ENCODE peak calls at places on chromosome 19, in four cellular contexts. One of them, this sample, is unnamed.

GRCh38 chr19:737591-738093 is 13.3 kb upstream of the MISP start:
- DNase-seq in H1: peak; percentile 43
- DNase-seq in HepG2: peak; percentile 41
- DNase-seq in GM12878: no peak
- DNase-seq in this sample: peak; percentile 51

GRCh38 chr19:51398096-51398704 is 7.8 kb upstream of the C19orf84 start:
- DNase-seq in H1: no peak
- DNase-seq in HepG2: peak; percentile 40
- DNase-seq in GM12878: no peak
- DNase-seq in this sample: no peak

GRCh38 chr19:40294560-40294959 is 9.4 kb upstream of the AKT2 start:
- DNase-seq in HepG2: no peak
- DNase-seq in GM12878: no peak
- DNase-seq in H1: no peak
- DNase-seq in this sample: no peak

GRCh38 chr19:46520616-46521015 is 24.9 kb upstream of the PNMA8B start:
- DNase-seq in GM12878: no peak
- DNase-seq in H1: no peak
- DNase-seq in HepG2: no peak
- DNase-seq in this sample: no peak

GRCh38 chr19:12649941-12650340 is 16.6 kb downstream of the MAN2B1 start:
- DNase-seq in H1: no peak
- DNase-seq in HepG2: no peak
- DNase-seq in GM12878: no peak
- DNase-seq in this sample: no peak

GRCh38 chr19:28715157-28715556 is 497.8 kb downstream of the UQCRFS1 start:
- DNase-seq in H1: no peak
- DNase-seq in HepG2: no peak
- DNase-seq in GM12878: no peak
- DNase-seq in this sample: no peak

GRCh38 chr19:32909257-32909656 is 39.7 kb upstream of the SLC7A9 start:
- DNase-seq in H1: no peak
- DNase-seq in GM12878: no peak
- DNase-seq in HepG2: no peak
- DNase-seq in this sample: no peak

GRCh38 chr19:19447536-19448237 is 42.2 kb downstream of the GATAD2A start:
- DNase-seq in HepG2: no peak
- DNase-seq in GM12878: no peak
- DNase-seq in H1: no peak
- DNase-seq in this sample: no peak

GRCh38 chr19:30077851-30078355 is 135.9 kb downstream of the URI1 start:
- DNase-seq in HepG2: no peak
- DNase-seq in GM12878: no peak
- DNase-seq in H1: no peak
- DNase-seq in this sample: no peak

GRCh38 chr19:28606269-28607032 is 606.5 kb downstream of the UQCRFS1 start:
- DNase-seq in HepG2: no peak
- DNase-seq in GM12878: no peak
- DNase-seq in H1: no peak
- DNase-seq in this sample: no peak

GRCh38 chr19:27767234-27767633 is 1445.7 kb downstream of the UQCRFS1 start:
- DNase-seq in H1: no peak
- DNase-seq in GM12878: no peak
- DNase-seq in HepG2: no peak
- DNase-seq in this sample: no peak

GRCh38 chr19:18496167-18496979 is 25.5 kb downstream of the ELL start:
- DNase-seq in HepG2: peak; percentile 32
- DNase-seq in GM12878: no peak
- DNase-seq in H1: no peak
- DNase-seq in this sample: no peak

GRCh38 chr19:33280351-33280921 is 21.9 kb downstream of the CEBPA start:
- DNase-seq in HepG2: no peak
- DNase-seq in GM12878: peak; percentile 86
- DNase-seq in H1: no peak
- DNase-seq in this sample: no peak

GRCh38 chr19:17556995-17557394 is 1.5 kb downstream of the COLGALT1 start:
- DNase-seq in H1: no peak
- DNase-seq in HepG2: no peak
- DNase-seq in GM12878: no peak
- DNase-seq in this sample: no peak

GRCh38 chr19:58543826-58544590 is at the start of gene TRIM28:
- DNase-seq in H1: peak; percentile 91
- DNase-seq in HepG2: peak; percentile 96
- DNase-seq in GM12878: peak; percentile 96
- DNase-seq in this sample: peak; percentile 75

GRCh38 chr19:24048261-24048660 is 38.7 kb upstream of the ZNF254 start:
- DNase-seq in H1: no peak
- DNase-seq in HepG2: no peak
- DNase-seq in GM12878: no peak
- DNase-seq in this sample: no peak

GRCh38 chr19:1082165-1082927 is 12.8 kb downstream of the POLR2E start:
- DNase-seq in GM12878: no peak
- DNase-seq in HepG2: no peak
- DNase-seq in H1: peak; percentile 95
- DNase-seq in this sample: peak; percentile 89

GRCh38 chr19:392375-392970 is 16.5 kb downstream of the C2CD4C start:
- DNase-seq in H1: no peak
- DNase-seq in HepG2: no peak
- DNase-seq in GM12878: no peak
- DNase-seq in this sample: no peak

GRCh38 chr19:7488736-7489353 is at the start of gene PEX11G:
- DNase-seq in H1: peak; percentile 80
- DNase-seq in HepG2: no peak
- DNase-seq in GM12878: peak; percentile 36
- DNase-seq in this sample: peak; percentile 87

GRCh38 chr19:6586056-6586455 is 4.9 kb downstream of the CD70 start:
- DNase-seq in HepG2: no peak
- DNase-seq in H1: no peak
- DNase-seq in GM12878: no peak
- DNase-seq in this sample: no peak

GRCh38 chr19:51019544-51019925 is at the start of gene KLK10:
- DNase-seq in H1: no peak
- DNase-seq in GM12878: no peak
- DNase-seq in HepG2: no peak
- DNase-seq in this sample: no peak

GRCh38 chr19:54674021-54674617 is 11.3 kb downstream of the LILRB4 start:
- DNase-seq in HepG2: peak; percentile 22
- DNase-seq in GM12878: no peak
- DNase-seq in H1: no peak
- DNase-seq in this sample: no peak

GRCh38 chr19:47018923-47019322 is 714 bp upstream of the NPAS1 start:
- DNase-seq in HepG2: no peak
- DNase-seq in H1: no peak
- DNase-seq in GM12878: no peak
- DNase-seq in this sample: no peak

GRCh38 chr19:51097166-51097736 is 11.0 kb downstream of the CTU1 start:
- DNase-seq in GM12878: no peak
- DNase-seq in HepG2: peak; percentile 34
- DNase-seq in H1: no peak
- DNase-seq in this sample: peak; percentile 28

GRCh38 chr19:45250832-45251451 is at the start of gene MARK4:
- DNase-seq in H1: no peak
- DNase-seq in HepG2: no peak
- DNase-seq in GM12878: no peak
- DNase-seq in this sample: no peak

GRCh38 chr19:11606484-11606883 is 9.2 kb downstream of the ZNF627 start:
- DNase-seq in GM12878: no peak
- DNase-seq in H1: no peak
- DNase-seq in HepG2: no peak
- DNase-seq in this sample: no peak

GRCh38 chr19:32265991-32266390 is 79.4 kb upstream of the ZNF507 start:
- DNase-seq in HepG2: no peak
- DNase-seq in H1: no peak
- DNase-seq in GM12878: no peak
- DNase-seq in this sample: no peak

GRCh38 chr19:38047048-38047435 is 140.0 kb downstream of the SIPA1L3 start:
- DNase-seq in HepG2: no peak
- DNase-seq in H1: no peak
- DNase-seq in GM12878: no peak
- DNase-seq in this sample: no peak

GRCh38 chr19:18128044-18128443 is 24.9 kb upstream of the PIK3R2 start:
- DNase-seq in H1: no peak
- DNase-seq in HepG2: no peak
- DNase-seq in GM12878: no peak
- DNase-seq in this sample: no peak

GRCh38 chr19:6065685-6066365 is 44.5 kb downstream of the RFX2 start:
- DNase-seq in GM12878: no peak
- DNase-seq in H1: no peak
- DNase-seq in HepG2: peak; percentile 87
- DNase-seq in this sample: no peak

GRCh38 chr19:7868326-7868670 is 5.9 kb downstream of the PRR36 start:
- DNase-seq in HepG2: no peak
- DNase-seq in GM12878: no peak
- DNase-seq in H1: no peak
- DNase-seq in this sample: peak; percentile 20

GRCh38 chr19:42201489-42202289 is 15.8 kb downstream of the DEDD2 start:
- DNase-seq in GM12878: peak; percentile 68
- DNase-seq in H1: no peak
- DNase-seq in HepG2: no peak
- DNase-seq in this sample: no peak

GRCh38 chr19:55660991-55661390 is 6.2 kb downstream of the U2AF2 start:
- DNase-seq in GM12878: no peak
- DNase-seq in HepG2: no peak
- DNase-seq in H1: no peak
- DNase-seq in this sample: no peak

DNA sequence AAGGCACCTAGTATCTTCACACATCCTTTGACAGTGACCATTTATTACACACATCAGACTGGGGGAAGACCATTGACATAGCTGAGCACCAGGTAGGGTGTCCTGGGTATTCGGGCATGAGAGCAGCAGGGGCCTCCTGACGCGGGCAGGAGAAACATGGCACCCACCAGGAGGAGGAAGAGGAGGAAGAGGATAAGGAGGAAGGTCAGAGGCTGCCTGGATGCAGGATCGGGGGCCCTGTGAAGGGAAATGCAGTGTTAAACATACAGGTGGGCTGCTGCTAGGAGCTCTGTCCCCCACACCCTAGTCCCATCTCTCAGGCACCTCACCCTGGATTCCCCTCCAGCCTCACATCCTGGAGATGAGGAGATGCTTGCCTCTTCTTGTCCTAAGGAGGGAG is 5.3 kb downstream of the SYNE4 start:
- DNase-seq in HepG2: no peak
- DNase-seq in H1: no peak
- DNase-seq in GM12878: no peak
- DNase-seq in this sample: no peak
- TF ChIP-seq SUZ12 in HepG2: no peak
- TF ChIP-seq SUZ12 in H1: no peak
- TF ChIP-seq SUZ12 in GM12878: no peak
- TF ChIP-seq SUZ12 in this sample: no peak

DNA sequence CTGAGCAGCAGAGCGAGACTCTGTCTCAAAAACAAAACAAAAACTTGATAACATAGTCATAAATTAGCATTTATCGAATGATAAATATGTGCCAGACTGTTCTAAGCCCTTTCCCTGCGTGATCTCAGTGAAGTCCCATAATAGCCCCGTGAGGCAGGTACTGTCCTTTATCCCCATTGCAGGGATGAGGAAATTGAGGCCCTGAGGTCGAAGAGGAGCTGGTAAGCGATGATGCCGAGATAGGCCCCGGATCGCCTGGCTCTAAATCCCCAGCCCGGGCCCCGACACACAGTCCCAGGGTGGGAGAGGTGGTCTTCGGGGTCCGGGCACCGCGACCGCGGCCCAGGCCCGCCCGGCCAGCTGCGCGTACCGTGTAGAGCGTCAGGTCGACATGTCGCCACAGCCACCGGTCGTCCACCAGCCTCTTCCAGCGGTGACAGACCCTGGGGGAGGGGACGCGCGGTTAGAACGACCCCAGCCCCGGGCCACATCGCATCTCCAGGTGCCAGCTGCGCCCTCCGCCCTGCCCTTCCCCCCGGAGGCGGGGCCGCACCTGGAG is 625 bp downstream of the FBXL12 start:
- DNase-seq in H1: no peak
- DNase-seq in GM12878: no peak
- DNase-seq in HepG2: no peak
- DNase-seq in this sample: no peak
- TF ChIP-seq ZNF274 in H1: no peak
- TF ChIP-seq ZNF274 in GM12878: no peak
- TF ChIP-seq ZNF274 in HepG2: no peak
- TF ChIP-seq ZNF274 in this sample: no peak

GRCh38 chr19:48868196-48868886 is at the start of gene PLEKHA4:
- DNase-seq in GM12878: no peak
- DNase-seq in H1: no peak
- DNase-seq in HepG2: no peak
- DNase-seq in this sample: no peak
- TF ChIP-seq SUZ12 in GM12878: no peak
- TF ChIP-seq SUZ12 in H1: no peak
- TF ChIP-seq SUZ12 in HepG2: no peak
- TF ChIP-seq SUZ12 in this sample: no peak

GRCh38 chr19:16326401-16327130 is 1.9 kb downstream of the KLF2 start:
- DNase-seq in H1: no peak
- DNase-seq in GM12878: no peak
- DNase-seq in HepG2: no peak
- DNase-seq in this sample: no peak
- TF ChIP-seq ZNF274 in H1: no peak
- TF ChIP-seq ZNF274 in GM12878: no peak
- TF ChIP-seq ZNF274 in HepG2: no peak
- TF ChIP-seq ZNF274 in this sample: no peak

DNA sequence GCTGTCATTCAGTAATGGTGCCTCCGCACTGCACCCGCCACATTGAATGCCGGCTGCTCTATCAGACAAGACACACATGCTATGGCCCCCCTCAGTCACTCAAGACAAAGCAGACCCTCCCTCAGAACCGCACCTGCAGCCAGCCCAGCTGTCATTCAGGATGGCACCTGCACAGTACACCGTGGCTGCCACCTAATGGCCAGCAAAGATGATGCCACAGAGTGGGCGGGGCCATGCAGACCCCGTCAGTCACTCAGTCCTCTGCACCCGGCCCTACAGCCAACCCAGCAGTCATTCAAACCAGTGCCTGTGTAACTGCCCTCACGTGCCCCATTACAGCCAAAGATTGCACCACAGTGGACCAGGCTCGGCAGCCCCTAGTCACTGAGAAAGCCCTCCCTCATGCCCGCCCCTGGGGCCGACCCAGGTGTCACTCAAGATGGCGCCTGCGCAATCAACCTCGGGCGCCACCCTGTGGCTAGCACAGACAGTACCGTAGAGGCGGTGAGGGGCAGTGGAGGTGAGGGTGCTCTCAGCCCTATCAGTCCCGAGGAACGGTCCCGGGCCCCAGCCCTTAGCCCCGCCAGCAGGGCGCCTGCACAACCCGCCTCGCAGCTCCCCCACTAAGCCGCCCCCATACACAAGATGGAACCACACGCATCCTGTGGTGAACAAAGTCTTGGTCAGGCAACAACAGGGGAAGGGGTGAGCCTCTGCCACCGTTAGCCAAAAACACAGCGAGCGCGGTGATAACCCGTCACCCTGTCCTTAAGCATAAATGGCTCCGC is 2.4 kb downstream of the PEG3 start:
- DNase-seq in HepG2: peak; percentile 67
- DNase-seq in GM12878: no peak
- DNase-seq in H1: no peak
- DNase-seq in this sample: peak; percentile 70
- TF ChIP-seq SUZ12 in HepG2: no peak
- TF ChIP-seq SUZ12 in GM12878: no peak
- TF ChIP-seq SUZ12 in H1: no peak
- TF ChIP-seq SUZ12 in this sample: no peak